ENCODE peak calls at places on chromosomes 11 and 22, in seven cellular contexts. K, L, E, J, C, U and X are unnamed samples.

GRCh38 chr11:61908730-61909622 is 8.4 kb downstream of the RAB3IL1 start:
- DNase-seq in L (no peak), E (no peak), J (no peak), K (peak; percentile 64), U (no peak), C (peak; percentile 64), X (no peak)

GRCh38 chr11:70739091-70739490 is 340.8 kb downstream of the CTTN start:
- DNase-seq in L (no peak), C (no peak), U (no peak), K (no peak), E (no peak), J (no peak), X (no peak)

GRCh38 chr11:71118671-71119250 is 133.6 kb downstream of the SHANK2 start:
- DNase-seq in U (no peak), E (no peak), C (no peak), K (no peak), L (no peak), J (no peak), X (no peak)

GRCh38 chr11:71269603-71270511 is 17.5 kb upstream of the SHANK2 start:
- DNase-seq in J (no peak), E (no peak), C (no peak), K (no peak), L (no peak), U (no peak), X (peak; percentile 37)

GRCh38 chr11:34926101-34926830 is 9.8 kb downstream of the PDHX start:
- DNase-seq in C (no peak), E (peak; percentile 49), K (no peak), L (peak; percentile 33), U (peak; percentile 78), J (peak; percentile 48), X (no peak)

GRCh38 chr22:20750461-20751184 is 23.3 kb upstream of the SERPIND1 start:
- DNase-seq in U (peak; percentile 92), L (no peak), E (peak; percentile 25), C (peak; percentile 66), K (peak; percentile 74), J (peak; percentile 17), X (peak; percentile 86)

GRCh38 chr11:67698247-67698646 is 23.8 kb upstream of the ALDH3B2 start:
- DNase-seq in K (no peak), J (peak; percentile 18), C (no peak), U (peak; percentile 12), L (peak; percentile 22), E (no peak), X (no peak)

GRCh38 chr22:29855611-29856181 is 17.6 kb upstream of the ASCC2 start:
- DNase-seq in E (no peak), C (peak; percentile 79), K (no peak), J (no peak), U (no peak), L (no peak), X (no peak)

GRCh38 chr11:120424185-120424969 is 87.2 kb upstream of the GRIK4 start:
- DNase-seq in K (no peak), C (no peak), J (no peak), E (no peak), L (no peak), U (peak; percentile 4), X (peak; percentile 2)

GRCh38 chr11:29300441-29300840 is 716.4 kb downstream of the KCNA4 start:
- DNase-seq in L (no peak), C (no peak), J (no peak), U (peak; percentile 95), K (no peak), E (peak; percentile 92), X (no peak)

GRCh38 chr11:134560066-134560465 is 148.0 kb upstream of the B3GAT1 start:
- DNase-seq in U (no peak), K (no peak), C (peak; percentile 2), L (no peak), J (no peak), E (no peak), X (no peak)

GRCh38 chr22:38572065-38572464 is 2.1 kb upstream of the DMC1 start:
- DNase-seq in C (peak; percentile 41), J (peak; percentile 42), U (peak; percentile 77), E (no peak), K (no peak), L (peak; percentile 24), X (peak; percentile 52)

GRCh38 chr11:72231396-72232259 is 7.1 kb downstream of the INPPL1 start:
- DNase-seq in K (no peak), U (no peak), L (no peak), C (peak; percentile 66), E (no peak), J (no peak), X (no peak)

GRCh38 chr11:115672999-115673411 is 168.8 kb upstream of the CADM1 start:
- DNase-seq in L (no peak), J (no peak), E (no peak), K (peak; percentile 40), U (no peak), C (peak; percentile 38), X (no peak)